ENCODE peak calls at places on chromosomes 11 and 22, in eight cellular contexts. One of them, this sample, is unnamed.

GRCh38 chr22:50250555-50251471 is at the start of gene HDAC10:
- DNase-seq in EH: peak; percentile 83
- DNase-seq in ascending aorta: no peak
- DNase-seq in stimulated activated CD4-positive, alpha-beta T cell treated with anti-CD3 and anti-CD28 coated beads, Interleukin-4, amount 100 ng/mL, for 48 hours: peak; percentile 79
- DNase-seq in lung microvascular endothelial cell: peak; percentile 80
- DNase-seq in activated gamma-delta T cell treated with Interleukin-2 at 50 U/mL for 16 hours: peak; percentile 69
- DNase-seq in GM12864: no peak
- DNase-seq in amniotic stem cell: peak; percentile 71
- DNase-seq in this sample: peak; percentile 63

GRCh38 chr22:37739000-37739399 is 42.2 kb downstream of the TRIOBP start:
- DNase-seq in EH: no peak
- DNase-seq in ascending aorta: no peak
- DNase-seq in stimulated activated CD4-positive, alpha-beta T cell treated with anti-CD3 and anti-CD28 coated beads, Interleukin-4, amount 100 ng/mL, for 48 hours: no peak
- DNase-seq in lung microvascular endothelial cell: no peak
- DNase-seq in activated gamma-delta T cell treated with Interleukin-2 at 50 U/mL for 16 hours: no peak
- DNase-seq in GM12864: no peak
- DNase-seq in amniotic stem cell: no peak
- DNase-seq in this sample: no peak

GRCh38 chr11:75532200-75532972 is 6.6 kb upstream of the GDPD5 start:
- DNase-seq in EH: peak; percentile 70
- DNase-seq in ascending aorta: no peak
- DNase-seq in stimulated activated CD4-positive, alpha-beta T cell treated with anti-CD3 and anti-CD28 coated beads, Interleukin-4, amount 100 ng/mL, for 48 hours: peak; percentile 78
- DNase-seq in lung microvascular endothelial cell: peak; percentile 56
- DNase-seq in activated gamma-delta T cell treated with Interleukin-2 at 50 U/mL for 16 hours: peak; percentile 83
- DNase-seq in GM12864: no peak
- DNase-seq in amniotic stem cell: no peak
- DNase-seq in this sample: peak; percentile 83

GRCh38 chr22:28771195-28771791 is 1.2 kb upstream of the CCDC117 start:
- DNase-seq in EH: no peak
- DNase-seq in ascending aorta: no peak
- DNase-seq in stimulated activated CD4-positive, alpha-beta T cell treated with anti-CD3 and anti-CD28 coated beads, Interleukin-4, amount 100 ng/mL, for 48 hours: no peak
- DNase-seq in lung microvascular endothelial cell: no peak
- DNase-seq in activated gamma-delta T cell treated with Interleukin-2 at 50 U/mL for 16 hours: no peak
- DNase-seq in GM12864: no peak
- DNase-seq in amniotic stem cell: no peak
- DNase-seq in this sample: no peak

GRCh38 chr11:31779268-31779879 is 31.7 kb downstream of the PAX6 start:
- DNase-seq in EH: peak; percentile 79
- DNase-seq in ascending aorta: no peak
- DNase-seq in stimulated activated CD4-positive, alpha-beta T cell treated with anti-CD3 and anti-CD28 coated beads, Interleukin-4, amount 100 ng/mL, for 48 hours: no peak
- DNase-seq in lung microvascular endothelial cell: peak; percentile 64
- DNase-seq in activated gamma-delta T cell treated with Interleukin-2 at 50 U/mL for 16 hours: no peak
- DNase-seq in GM12864: no peak
- DNase-seq in amniotic stem cell: peak; percentile 48
- DNase-seq in this sample: no peak

GRCh38 chr11:76148207-76148606 is 58.1 kb downstream of the WNT11 start:
- DNase-seq in EH: no peak
- DNase-seq in ascending aorta: no peak
- DNase-seq in stimulated activated CD4-positive, alpha-beta T cell treated with anti-CD3 and anti-CD28 coated beads, Interleukin-4, amount 100 ng/mL, for 48 hours: no peak
- DNase-seq in lung microvascular endothelial cell: no peak
- DNase-seq in activated gamma-delta T cell treated with Interleukin-2 at 50 U/mL for 16 hours: no peak
- DNase-seq in GM12864: no peak
- DNase-seq in amniotic stem cell: no peak
- DNase-seq in this sample: no peak

GRCh38 chr11:120134106-120134930 is 3.6 kb downstream of the TRIM29 start:
- DNase-seq in EH: no peak
- DNase-seq in ascending aorta: no peak
- DNase-seq in stimulated activated CD4-positive, alpha-beta T cell treated with anti-CD3 and anti-CD28 coated beads, Interleukin-4, amount 100 ng/mL, for 48 hours: no peak
- DNase-seq in lung microvascular endothelial cell: no peak
- DNase-seq in activated gamma-delta T cell treated with Interleukin-2 at 50 U/mL for 16 hours: no peak
- DNase-seq in GM12864: no peak
- DNase-seq in amniotic stem cell: no peak
- DNase-seq in this sample: no peak

GRCh38 chr11:8101421-8101820 is 20.4 kb downstream of the TUB start:
- DNase-seq in EH: no peak
- DNase-seq in ascending aorta: no peak
- DNase-seq in stimulated activated CD4-positive, alpha-beta T cell treated with anti-CD3 and anti-CD28 coated beads, Interleukin-4, amount 100 ng/mL, for 48 hours: no peak
- DNase-seq in lung microvascular endothelial cell: no peak
- DNase-seq in activated gamma-delta T cell treated with Interleukin-2 at 50 U/mL for 16 hours: no peak
- DNase-seq in GM12864: no peak
- DNase-seq in amniotic stem cell: no peak
- DNase-seq in this sample: no peak

GRCh38 chr11:69253028-69253427 is 40.9 kb upstream of the MYEOV start:
- DNase-seq in EH: peak; percentile 74
- DNase-seq in ascending aorta: no peak
- DNase-seq in stimulated activated CD4-positive, alpha-beta T cell treated with anti-CD3 and anti-CD28 coated beads, Interleukin-4, amount 100 ng/mL, for 48 hours: no peak
- DNase-seq in lung microvascular endothelial cell: peak; percentile 27
- DNase-seq in activated gamma-delta T cell treated with Interleukin-2 at 50 U/mL for 16 hours: no peak
- DNase-seq in GM12864: no peak
- DNase-seq in amniotic stem cell: no peak
- DNase-seq in this sample: no peak

GRCh38 chr11:112811781-112812180 is 149.4 kb upstream of the NCAM1 start:
- DNase-seq in EH: no peak
- DNase-seq in ascending aorta: no peak
- DNase-seq in stimulated activated CD4-positive, alpha-beta T cell treated with anti-CD3 and anti-CD28 coated beads, Interleukin-4, amount 100 ng/mL, for 48 hours: no peak
- DNase-seq in lung microvascular endothelial cell: no peak
- DNase-seq in activated gamma-delta T cell treated with Interleukin-2 at 50 U/mL for 16 hours: no peak
- DNase-seq in GM12864: no peak
- DNase-seq in amniotic stem cell: no peak
- DNase-seq in this sample: no peak

GRCh38 chr22:39502789-39503464 is 837 bp downstream of the MIEF1 start:
- DNase-seq in EH: peak; percentile 38
- DNase-seq in ascending aorta: no peak
- DNase-seq in stimulated activated CD4-positive, alpha-beta T cell treated with anti-CD3 and anti-CD28 coated beads, Interleukin-4, amount 100 ng/mL, for 48 hours: no peak
- DNase-seq in lung microvascular endothelial cell: no peak
- DNase-seq in activated gamma-delta T cell treated with Interleukin-2 at 50 U/mL for 16 hours: no peak
- DNase-seq in GM12864: no peak
- DNase-seq in amniotic stem cell: no peak
- DNase-seq in this sample: no peak